ENCODE peak calls at places on chromosomes 12 and 14, in five cellular contexts. O, H, D, Y and F are unnamed samples.

GRCh38 chr12:11943919-11944318 is 126.8 kb upstream of the BCL2L14 start:
- DNase-seq in H (no peak), O (no peak), Y (no peak), D (no peak), F (no peak)

GRCh38 chr14:70890842-70891442 is 16.3 kb upstream of the PCNX1 start:
- DNase-seq in O (no peak), H (no peak), Y (no peak), D (no peak), F (no peak)

GRCh38 chr14:56552615-56553014 is 27.0 kb upstream of the TMEM260 start:
- DNase-seq in Y (no peak), O (no peak), H (no peak), D (no peak), F (peak)

GRCh38 chr14:58109761-58110160 is 42.3 kb downstream of the ARMH4 start:
- DNase-seq in H (no peak), D (no peak), O (no peak), Y (no peak), F (no peak)

GRCh38 chr12:124359671-124360581 is 65.0 kb downstream of the RFLNA start:
- DNase-seq in H (no peak), D (no peak), O (no peak), Y (no peak), F (no peak)

GRCh38 chr12:27689558-27690180 is 6.6 kb upstream of the REP15 start:
- DNase-seq in H (no peak), O (no peak), D (no peak), Y (no peak), F (no peak)

GRCh38 chr14:31510222-31510621 is 22.4 kb upstream of the GPR33 start:
- DNase-seq in D (peak), Y (no peak), O (no peak), H (no peak), F (no peak)

GRCh38 chr14:64741961-64742360 is 37.7 kb downstream of the PLEKHG3 start:
- DNase-seq in O (no peak), D (no peak), H (no peak), Y (no peak), F (no peak)

GRCh38 chr12:2523317-2523716 is 271.5 kb upstream of the FKBP4 start:
- DNase-seq in Y (no peak), D (no peak), H (no peak), O (no peak), F (no peak)

GRCh38 chr12:96880220-96880619 is 26.8 kb upstream of the NEDD1 start:
- DNase-seq in O (no peak), D (no peak), Y (no peak), H (no peak), F (no peak)

GRCh38 chr12:50740307-50740706 is 23.6 kb upstream of the ATF1 start:
- DNase-seq in Y (no peak), H (no peak), O (no peak), D (no peak), F (no peak)

GRCh38 chr12:40970320-40970907 is 217.7 kb upstream of the PDZRN4 start:
- DNase-seq in D (no peak), Y (no peak), H (no peak), O (no peak), F (no peak)

GRCh38 chr12:3789838-3790237 is 36.9 kb upstream of the CRACR2A start:
- DNase-seq in D (no peak), O (no peak), H (no peak), Y (peak), F (peak)

GRCh38 chr12:65419284-65420072 is 141.0 kb downstream of the MSRB3 start:
- DNase-seq in H (no peak), Y (no peak), O (no peak), D (no peak), F (no peak)

GRCh38 chr14:96146131-96146771 is 58.4 kb upstream of the BDKRB2 start:
- DNase-seq in Y (peak), O (peak), D (peak), H (no peak), F (no peak)

GRCh38 chr14:90624228-90624627 is 192.0 kb downstream of the TTC7B start:
- DNase-seq in H (no peak), O (peak), D (peak), Y (no peak), F (no peak)

GRCh38 chr12:12542964-12543363 is 19.7 kb downstream of the DUSP16 start:
- DNase-seq in Y (no peak), O (no peak), H (no peak), D (no peak), F (no peak)

GRCh38 chr12:32120419-32120818 is 13.8 kb downstream of the BICD1 start:
- DNase-seq in O (no peak), H (no peak), D (no peak), Y (no peak), F (peak)

GRCh38 chr14:100593751-100594624 is 6.8 kb upstream of the BEGAIN start:
- DNase-seq in O (no peak), D (no peak), Y (no peak), H (no peak), F (no peak)

GRCh38 chr12:97394657-97395056 is 67.9 kb upstream of the RMST start:
- DNase-seq in D (no peak), H (no peak), Y (no peak), O (no peak), F (no peak)

GRCh38 chr14:92651106-92651792 is 97.2 kb downstream of the LGMN start:
- DNase-seq in H (no peak), O (no peak), D (no peak), Y (no peak), F (no peak)

GRCh38 chr14:78446807-78447206 is 276.6 kb downstream of the NRXN3 start:
- DNase-seq in H (peak), Y (no peak), D (no peak), O (no peak), F (peak)

GRCh38 chr12:42372154-42372791 is 46.3 kb downstream of the PPHLN1 start:
- DNase-seq in D (peak), Y (no peak), H (peak), O (peak), F (no peak)

GRCh38 chr14:68509188-68509953 is 283.5 kb downstream of the ZFP36L1 start:
- DNase-seq in O (no peak), Y (peak), H (no peak), D (peak), F (no peak)

GRCh38 chr12:83827193-83827592 is 1085.4 kb downstream of the SLC6A15 start:
- DNase-seq in D (no peak), H (no peak), Y (no peak), O (no peak), F (no peak)

GRCh38 chr12:49553512-49554088 is 14.3 kb downstream of the MCRS1 start:
- DNase-seq in D (peak), H (no peak), Y (no peak), O (no peak), F (no peak)

GRCh38 chr12:80632835-80633234 is 74.6 kb upstream of the MYF6 start:
- DNase-seq in H (peak), D (no peak), Y (peak), O (peak), F (peak)

GRCh38 chr12:64538146-64538545 is 72.1 kb upstream of the RASSF3 start:
- DNase-seq in H (no peak), D (no peak), O (no peak), Y (no peak), F (no peak)

GRCh38 chr12:101761347-101761746 is 22.1 kb upstream of the SYCP3 start:
- DNase-seq in D (peak), H (no peak), Y (no peak), O (peak), F (no peak)

GRCh38 chr12:54439521-54440255 is 20.6 kb upstream of the ITGA5 start:
- DNase-seq in Y (no peak), D (peak), H (no peak), O (peak), F (no peak)

GRCh38 chr14:34629657-34630529 is at the start of gene SNX6:
- DNase-seq in H (peak), O (peak), Y (peak), D (peak), F (peak)

GRCh38 chr12:10186299-10186698 is 7.5 kb downstream of the TMEM52B start:
- DNase-seq in H (no peak), Y (no peak), D (no peak), O (no peak), F (no peak)

GRCh38 chr12:108332791-108333382 is 6.2 kb downstream of the CMKLR1 start:
- DNase-seq in D (no peak), O (peak), Y (no peak), H (no peak), F (no peak)

GRCh38 chr14:69703047-69704046 is 63.6 kb upstream of the SRSF5 start:
- DNase-seq in O (no peak), H (no peak), Y (no peak), D (no peak), F (no peak)
- H2BK12ac ChIP-seq in O (no peak), H (no peak), Y (no peak), D (no peak), F (no peak)

GRCh38 chr12:76449993-76450392 is 101.8 kb upstream of the BBS10 start:
- DNase-seq in O (no peak), D (no peak), Y (no peak), H (no peak), F (no peak)

GRCh38 chr12:76451528-76451927 is 103.3 kb upstream of the BBS10 start:
- DNase-seq in Y (no peak), O (no peak), D (no peak), H (no peak), F (no peak)

GRCh38 chr12:76449572-76449971 is 101.4 kb upstream of the BBS10 start:
- DNase-seq in Y (no peak), D (peak), H (no peak), O (no peak), F (no peak)

GRCh38 chr12:76446090-76446489 is 97.9 kb upstream of the BBS10 start:
- DNase-seq in D (no peak), O (no peak), H (no peak), Y (no peak), F (no peak)

GRCh38 chr12:76450690-76451089 is 102.5 kb upstream of the BBS10 start:
- DNase-seq in H (no peak), D (peak), Y (no peak), O (no peak), F (no peak)
- H2BK12ac ChIP-seq in H (no peak), D (no peak), Y (no peak), O (no peak), F (no peak)

DNA sequence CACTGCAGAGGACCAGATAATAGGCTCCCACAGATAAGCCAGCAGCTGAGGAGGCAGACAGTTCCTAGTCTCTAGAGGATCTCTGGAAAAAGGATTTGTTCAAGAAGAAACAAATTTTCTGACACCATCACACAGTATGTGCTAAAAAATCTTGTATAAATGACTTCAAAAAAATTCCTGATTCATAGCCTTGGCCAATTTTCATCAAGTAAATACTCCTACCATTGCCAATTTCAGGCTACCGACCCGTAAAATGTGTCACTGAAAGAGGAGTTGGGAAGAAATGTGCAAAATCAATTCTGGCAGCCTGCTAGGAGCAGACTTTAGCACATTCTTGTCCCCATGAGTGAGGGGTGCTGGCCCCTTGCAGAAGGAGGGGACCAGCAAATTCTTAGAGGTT is 109.5 kb downstream of the TMEM30B start:
- DNase-seq in D (no peak), O (no peak), H (no peak), Y (no peak), F (no peak)
- H2BK12ac ChIP-seq in D (no peak), O (no peak), H (no peak), Y (no peak), F (no peak)

DNA sequence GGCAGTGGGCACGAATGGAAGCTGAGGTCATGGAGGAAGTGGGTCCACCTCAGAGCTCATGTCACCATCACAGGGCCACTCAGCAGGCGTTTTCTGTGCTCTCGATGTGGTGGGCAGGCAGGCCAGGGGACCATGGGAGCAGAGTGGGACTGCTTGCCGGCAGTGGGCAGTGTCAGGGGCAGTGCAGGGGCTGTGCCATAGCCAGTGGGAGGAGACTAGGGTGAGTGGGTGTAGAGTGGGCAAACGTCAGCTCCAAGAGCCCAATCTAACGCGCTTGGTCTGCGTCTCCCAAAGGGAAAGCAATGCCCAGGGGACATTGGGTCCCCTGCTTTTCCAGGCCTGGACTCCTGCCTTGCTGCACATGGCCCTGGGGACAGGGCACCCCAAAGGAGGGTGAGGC is 58.3 kb downstream of the SLC6A12 start:
- DNase-seq in O (no peak), H (no peak), D (no peak), Y (no peak), F (no peak)
- H2BK12ac ChIP-seq in O (no peak), H (no peak), D (no peak), Y (peak), F (no peak)

DNA sequence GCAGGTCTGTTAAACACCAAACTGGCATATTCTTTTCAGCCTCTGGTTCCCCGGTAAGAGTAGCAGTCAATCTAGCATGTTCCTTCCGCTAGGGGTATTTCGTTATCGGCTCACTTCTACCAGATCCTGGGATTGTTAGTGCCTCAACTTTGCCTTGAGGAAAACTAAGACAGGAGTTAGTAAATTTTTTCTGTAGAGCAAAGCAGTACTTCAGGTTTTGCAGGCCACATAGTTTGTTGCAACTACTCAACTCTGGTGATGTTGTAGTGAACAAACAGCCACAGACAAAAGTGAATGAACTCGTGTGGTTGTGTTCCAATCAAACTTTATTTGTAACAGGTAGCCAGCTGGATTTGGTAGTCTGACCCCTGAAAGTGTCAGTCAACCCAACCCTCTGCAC is 6.3 kb upstream of the CDH24 start:
- DNase-seq in D (no peak), Y (no peak), O (peak), H (no peak), F (no peak)
- H2BK12ac ChIP-seq in D (no peak), Y (no peak), O (no peak), H (no peak), F (no peak)